ENCODE peak calls at places on chromosomes 12 and 14, in four cellular contexts. One of them, this sample, is unnamed.

GRCh38 chr14:100155881-100156645 is 3.4 kb downstream of the DEGS2 start:
- DNase-seq in suprapubic skin: no peak
- DNase-seq in endothelial cell of umbilical vein: no peak
- DNase-seq in HepG2: peak
- DNase-seq in this sample: no peak

GRCh38 chr12:91577586-91578539 is 395.2 kb upstream of the DCN start:
- DNase-seq in suprapubic skin: no peak
- DNase-seq in endothelial cell of umbilical vein: peak
- DNase-seq in HepG2: no peak
- DNase-seq in this sample: no peak

GRCh38 chr12:120630139-120630895 is 10.1 kb upstream of the CABP1 start:
- DNase-seq in suprapubic skin: no peak
- DNase-seq in endothelial cell of umbilical vein: no peak
- DNase-seq in HepG2: no peak
- DNase-seq in this sample: no peak

GRCh38 chr14:74593241-74593985 is 18.6 kb downstream of the LTBP2 start:
- DNase-seq in suprapubic skin: no peak
- DNase-seq in endothelial cell of umbilical vein: peak
- DNase-seq in HepG2: peak
- DNase-seq in this sample: no peak

GRCh38 chr12:11059784-11060183 is 2.3 kb downstream of the TAS2R46 start:
- DNase-seq in suprapubic skin: no peak
- DNase-seq in endothelial cell of umbilical vein: no peak
- DNase-seq in HepG2: no peak
- DNase-seq in this sample: no peak

GRCh38 chr12:95820096-95820703 is 29.6 kb upstream of the NTN4 start:
- DNase-seq in suprapubic skin: no peak
- DNase-seq in endothelial cell of umbilical vein: peak
- DNase-seq in HepG2: peak
- DNase-seq in this sample: no peak

GRCh38 chr12:39186744-39187143 is 256.2 kb downstream of the KIF21A start:
- DNase-seq in suprapubic skin: no peak
- DNase-seq in endothelial cell of umbilical vein: no peak
- DNase-seq in HepG2: no peak
- DNase-seq in this sample: no peak

GRCh38 chr12:82329508-82329907 is 28.7 kb downstream of the CCDC59 start:
- DNase-seq in suprapubic skin: no peak
- DNase-seq in endothelial cell of umbilical vein: no peak
- DNase-seq in HepG2: no peak
- DNase-seq in this sample: no peak

GRCh38 chr14:75247286-75247922 is 31.2 kb upstream of the FOS start:
- DNase-seq in suprapubic skin: no peak
- DNase-seq in endothelial cell of umbilical vein: no peak
- DNase-seq in HepG2: peak
- DNase-seq in this sample: no peak

GRCh38 chr12:124397807-124398577 is 103.1 kb downstream of the RFLNA start:
- DNase-seq in suprapubic skin: no peak
- DNase-seq in endothelial cell of umbilical vein: no peak
- DNase-seq in HepG2: no peak
- DNase-seq in this sample: no peak

GRCh38 chr12:15824516-15824915 is 35.3 kb upstream of the EPS8 start:
- DNase-seq in suprapubic skin: no peak
- DNase-seq in endothelial cell of umbilical vein: no peak
- DNase-seq in HepG2: no peak
- DNase-seq in this sample: no peak

GRCh38 chr12:645563-646071 is 17.6 kb downstream of the NINJ2 start:
- DNase-seq in suprapubic skin: no peak
- DNase-seq in endothelial cell of umbilical vein: peak
- DNase-seq in HepG2: peak
- DNase-seq in this sample: no peak

GRCh38 chr14:79265366-79265765 is 945.9 kb downstream of the DIO2 start:
- DNase-seq in suprapubic skin: no peak
- DNase-seq in endothelial cell of umbilical vein: no peak
- DNase-seq in HepG2: no peak
- DNase-seq in this sample: no peak

GRCh38 chr14:81033841-81034240 is 78.4 kb downstream of the TSHR start:
- DNase-seq in suprapubic skin: no peak
- DNase-seq in endothelial cell of umbilical vein: no peak
- DNase-seq in HepG2: no peak
- DNase-seq in this sample: no peak

GRCh38 chr12:52189376-52190174 is 2.2 kb downstream of the KRT80 start:
- DNase-seq in suprapubic skin: no peak
- DNase-seq in endothelial cell of umbilical vein: no peak
- DNase-seq in HepG2: no peak
- DNase-seq in this sample: no peak

GRCh38 chr12:62792526-62792925 is 142.4 kb downstream of the PPM1H start:
- DNase-seq in suprapubic skin: no peak
- DNase-seq in endothelial cell of umbilical vein: no peak
- DNase-seq in HepG2: no peak
- DNase-seq in this sample: no peak

GRCh38 chr12:80445083-80445482 is 1.0 kb downstream of the PTPRQ start:
- DNase-seq in suprapubic skin: no peak
- DNase-seq in endothelial cell of umbilical vein: no peak
- DNase-seq in HepG2: no peak
- DNase-seq in this sample: no peak

GRCh38 chr12:50257226-50258166 is 25.8 kb downstream of the LIMA1 start:
- DNase-seq in suprapubic skin: no peak
- DNase-seq in endothelial cell of umbilical vein: peak
- DNase-seq in HepG2: no peak
- DNase-seq in this sample: no peak

GRCh38 chr12:94289551-94290312 is 141.4 kb downstream of the PLXNC1 start:
- DNase-seq in suprapubic skin: no peak
- DNase-seq in endothelial cell of umbilical vein: peak
- DNase-seq in HepG2: no peak
- DNase-seq in this sample: no peak

GRCh38 chr14:52268191-52269061 is 928 bp downstream of the PTGDR start:
- DNase-seq in suprapubic skin: no peak
- DNase-seq in endothelial cell of umbilical vein: no peak
- DNase-seq in HepG2: no peak
- DNase-seq in this sample: no peak

GRCh38 chr14:50320279-50320678 is 8.2 kb downstream of the DMAC2L start:
- DNase-seq in suprapubic skin: no peak
- DNase-seq in endothelial cell of umbilical vein: no peak
- DNase-seq in HepG2: no peak
- DNase-seq in this sample: no peak

GRCh38 chr14:94126419-94126677 is 3.1 kb downstream of the IFI27L2 start:
- DNase-seq in suprapubic skin: peak
- DNase-seq in endothelial cell of umbilical vein: no peak
- DNase-seq in HepG2: no peak
- DNase-seq in this sample: no peak

GRCh38 chr12:113424915-113425823 is 3.0 kb downstream of the SDSL start:
- DNase-seq in suprapubic skin: no peak
- DNase-seq in endothelial cell of umbilical vein: peak
- DNase-seq in HepG2: peak
- DNase-seq in this sample: no peak

GRCh38 chr12:55717397-55718007 is 1.7 kb downstream of the BLOC1S1 start:
- DNase-seq in suprapubic skin: no peak
- DNase-seq in endothelial cell of umbilical vein: peak
- DNase-seq in HepG2: no peak
- DNase-seq in this sample: no peak

GRCh38 chr12:42679402-42679801 is 89.9 kb upstream of the PRICKLE1 start:
- DNase-seq in suprapubic skin: no peak
- DNase-seq in endothelial cell of umbilical vein: no peak
- DNase-seq in HepG2: no peak
- DNase-seq in this sample: no peak

GRCh38 chr14:67571275-67571990 is 28.6 kb downstream of the PIGH start:
- DNase-seq in suprapubic skin: no peak
- DNase-seq in endothelial cell of umbilical vein: peak
- DNase-seq in HepG2: peak
- DNase-seq in this sample: no peak

GRCh38 chr12:98418357-98419075 is 96.9 kb upstream of the TMPO start:
- DNase-seq in suprapubic skin: peak
- DNase-seq in endothelial cell of umbilical vein: peak
- DNase-seq in HepG2: no peak
- DNase-seq in this sample: no peak

GRCh38 chr14:30417999-30418398 is 141.0 kb upstream of the G2E3 start:
- DNase-seq in suprapubic skin: no peak
- DNase-seq in endothelial cell of umbilical vein: no peak
- DNase-seq in HepG2: no peak
- DNase-seq in this sample: no peak

GRCh38 chr14:26598081-26598671 is 343 bp upstream of the NOVA1 start:
- DNase-seq in suprapubic skin: peak
- DNase-seq in endothelial cell of umbilical vein: peak
- DNase-seq in HepG2: peak
- DNase-seq in this sample: no peak

GRCh38 chr12:41509655-41510054 is 321.5 kb downstream of the PDZRN4 start:
- DNase-seq in suprapubic skin: no peak
- DNase-seq in endothelial cell of umbilical vein: no peak
- DNase-seq in HepG2: no peak
- DNase-seq in this sample: no peak

GRCh38 chr12:93819048-93819491 is 141.9 kb downstream of the CRADD start:
- DNase-seq in suprapubic skin: no peak
- DNase-seq in endothelial cell of umbilical vein: no peak
- DNase-seq in HepG2: no peak
- DNase-seq in this sample: peak

GRCh38 chr12:81257952-81258551 is 180.2 kb downstream of the ACSS3 start:
- DNase-seq in suprapubic skin: no peak
- DNase-seq in endothelial cell of umbilical vein: peak
- DNase-seq in HepG2: peak
- DNase-seq in this sample: no peak

GRCh38 chr12:12899530-12900380 is 8.4 kb downstream of the GPRC5A start:
- DNase-seq in suprapubic skin: no peak
- DNase-seq in endothelial cell of umbilical vein: peak
- DNase-seq in HepG2: no peak
- DNase-seq in this sample: peak

GRCh38 chr12:21893924-21894323 is 47.3 kb downstream of the ABCC9 start:
- DNase-seq in suprapubic skin: no peak
- DNase-seq in endothelial cell of umbilical vein: no peak
- DNase-seq in HepG2: no peak
- DNase-seq in this sample: no peak

GRCh38 chr12:21892341-21892740 is 48.9 kb downstream of the ABCC9 start:
- DNase-seq in suprapubic skin: no peak
- DNase-seq in endothelial cell of umbilical vein: no peak
- DNase-seq in HepG2: no peak
- DNase-seq in this sample: no peak

GRCh38 chr12:21891763-21892217 is 49.4 kb downstream of the ABCC9 start:
- DNase-seq in suprapubic skin: no peak
- DNase-seq in endothelial cell of umbilical vein: no peak
- DNase-seq in HepG2: no peak
- DNase-seq in this sample: no peak

DNA sequence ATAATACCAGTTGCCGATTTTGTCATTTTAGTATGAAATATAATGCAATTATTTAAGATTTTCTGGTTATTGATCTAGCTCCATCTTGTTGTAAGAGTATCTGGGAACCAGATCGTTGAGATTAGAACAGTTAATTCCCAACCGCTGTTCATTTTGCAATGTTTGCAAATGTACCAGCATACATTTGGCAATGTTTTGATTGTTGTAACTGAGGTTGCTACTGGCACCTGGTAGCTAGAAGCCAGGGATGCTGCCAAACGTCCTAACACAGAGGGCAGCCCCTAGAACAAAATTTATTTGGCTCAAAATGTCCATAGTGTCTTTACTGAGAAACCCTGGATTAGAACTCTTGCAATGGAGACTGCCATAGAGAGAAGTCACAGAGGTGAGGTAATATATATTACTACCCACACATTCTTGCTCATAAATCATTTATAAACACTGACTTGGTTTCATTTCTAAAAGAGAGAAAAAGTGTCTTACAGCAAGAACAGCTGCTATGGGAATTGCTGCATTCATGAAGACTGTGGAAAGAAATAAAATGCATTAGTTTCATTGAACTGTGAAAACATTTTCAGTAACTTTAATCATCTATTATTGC is 46.3 kb downstream of the ABCC9 start:
- DNase-seq in suprapubic skin: no peak
- DNase-seq in endothelial cell of umbilical vein: no peak
- DNase-seq in HepG2: no peak
- DNase-seq in this sample: no peak
- TF ChIP-seq POLR2AphosphoS5 in suprapubic skin: no peak
- TF ChIP-seq POLR2AphosphoS5 in endothelial cell of umbilical vein: no peak
- TF ChIP-seq POLR2AphosphoS5 in HepG2: no peak
- TF ChIP-seq POLR2AphosphoS5 in this sample: no peak

GRCh38 chr12:108638141-108638823 is 4.6 kb upstream of the SELPLG start:
- DNase-seq in suprapubic skin: peak
- DNase-seq in endothelial cell of umbilical vein: peak
- DNase-seq in HepG2: no peak
- DNase-seq in this sample: peak

GRCh38 chr12:108637222-108637621 is 3.5 kb upstream of the SELPLG start:
- DNase-seq in suprapubic skin: no peak
- DNase-seq in endothelial cell of umbilical vein: no peak
- DNase-seq in HepG2: no peak
- DNase-seq in this sample: no peak

GRCh38 chr12:108635997-108636808 is 2.5 kb upstream of the SELPLG start:
- DNase-seq in suprapubic skin: no peak
- DNase-seq in endothelial cell of umbilical vein: no peak
- DNase-seq in HepG2: no peak
- DNase-seq in this sample: no peak

GRCh38 chr12:108638997-108639822 is 5.5 kb upstream of the SELPLG start:
- DNase-seq in suprapubic skin: no peak
- DNase-seq in endothelial cell of umbilical vein: no peak
- DNase-seq in HepG2: no peak
- DNase-seq in this sample: no peak

GRCh38 chr12:108637631-108638030 is 3.9 kb upstream of the SELPLG start:
- DNase-seq in suprapubic skin: peak
- DNase-seq in endothelial cell of umbilical vein: no peak
- DNase-seq in HepG2: no peak
- DNase-seq in this sample: no peak
- H3K4me3 ChIP-seq in suprapubic skin: no peak
- H3K4me3 ChIP-seq in endothelial cell of umbilical vein: no peak
- H3K4me3 ChIP-seq in HepG2: no peak
- H3K4me3 ChIP-seq in this sample: no peak

GRCh38 chr12:18583655-18584054 is 154.2 kb downstream of the PLCZ1 start:
- DNase-seq in suprapubic skin: no peak
- DNase-seq in endothelial cell of umbilical vein: no peak
- DNase-seq in HepG2: no peak
- DNase-seq in this sample: no peak
- TF ChIP-seq POLR2AphosphoS5 in suprapubic skin: no peak
- TF ChIP-seq POLR2AphosphoS5 in endothelial cell of umbilical vein: no peak
- TF ChIP-seq POLR2AphosphoS5 in HepG2: no peak
- TF ChIP-seq POLR2AphosphoS5 in this sample: no peak

DNA sequence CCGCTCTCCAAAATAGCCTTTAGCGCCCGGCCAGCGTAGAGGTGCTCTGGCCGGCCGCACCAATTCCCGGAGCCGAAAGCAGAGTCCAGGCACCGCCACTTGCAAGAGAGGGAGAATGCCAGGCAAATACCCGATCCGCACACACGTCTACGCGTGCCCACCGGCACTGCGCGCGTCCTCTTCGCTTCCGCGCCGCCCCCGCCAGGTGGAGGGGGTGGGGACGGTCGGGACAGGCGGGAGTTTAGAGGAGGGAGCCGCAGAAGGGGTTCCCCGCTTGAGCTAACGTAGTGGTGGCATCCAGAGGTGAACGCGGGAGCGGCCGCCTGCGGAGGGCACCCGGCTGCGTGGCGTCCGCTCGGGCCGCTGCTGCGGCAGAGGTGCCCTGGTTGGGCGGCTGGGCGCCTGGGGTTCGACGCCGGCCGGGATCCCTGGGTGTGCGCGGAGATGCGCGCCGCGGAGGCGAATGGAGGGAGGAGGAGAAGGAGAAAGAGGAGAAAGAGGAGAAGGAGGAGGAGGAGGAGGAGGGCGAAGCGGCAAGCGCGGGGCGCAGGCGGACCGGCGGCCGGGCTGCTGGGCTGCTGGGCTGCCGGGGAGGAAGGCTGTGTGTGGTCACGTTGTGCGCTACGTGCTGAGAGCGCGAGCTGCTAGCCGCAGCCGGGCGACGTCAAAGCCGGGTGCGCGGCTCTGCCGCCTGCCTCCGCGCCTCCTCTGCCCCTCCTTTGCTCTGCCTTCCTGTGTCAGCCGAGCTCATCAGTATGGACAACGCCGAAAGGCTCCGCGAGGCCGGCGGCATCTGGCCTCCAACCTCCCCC is at the start of gene MDGA2:
- DNase-seq in suprapubic skin: no peak
- DNase-seq in endothelial cell of umbilical vein: no peak
- DNase-seq in HepG2: no peak
- DNase-seq in this sample: no peak
- H3K4me3 ChIP-seq in suprapubic skin: peak
- H3K4me3 ChIP-seq in endothelial cell of umbilical vein: no peak
- H3K4me3 ChIP-seq in HepG2: peak
- H3K4me3 ChIP-seq in this sample: peak

This sample was measured in vagina.